ENCODE peak calls at places on chromosomes 11 and 22, in seven cellular contexts. Q, F, R, Y, B, W and M are unnamed samples.
A peak's percentile ranks its signal among the peaks of the same experiment; 100 is the strongest.

GRCh38 chr22:42007922-42008321 is 9.3 kb downstream of the WBP2NL start:
- DNase-seq in Y (no peak), F (no peak), Q (no peak), B (no peak), R (no peak), W (no peak), M (no peak)

GRCh38 chr11:103077553-103077952 is 14.4 kb downstream of the DCUN1D5 start:
- DNase-seq in Q (no peak), F (no peak), W (no peak), B (no peak), Y (no peak), R (no peak), M (no peak)

GRCh38 chr11:123302751-123303195 is 107.7 kb upstream of the CLMP start:
- DNase-seq in F (peak; percentile 72), Q (no peak), R (no peak), B (peak; percentile 5), Y (no peak), W (no peak), M (no peak)

GRCh38 chr11:15006139-15006759 is 34.1 kb upstream of the CALCA start:
- DNase-seq in W (no peak), B (peak; percentile 4), F (peak; percentile 53), R (no peak), Y (peak; percentile 10), Q (peak; percentile 3), M (no peak)

GRCh38 chr22:39292561-39293074 is 26.8 kb downstream of the RPL3 start:
- DNase-seq in W (peak; percentile 90), Y (peak; percentile 92), Q (no peak), F (peak; percentile 88), R (peak; percentile 96), B (peak; percentile 86), M (peak; percentile 94)

GRCh38 chr11:62689421-62690183 is at the start of gene LRRN4CL:
- DNase-seq in Y (no peak), W (peak; percentile 92), F (peak; percentile 88), R (no peak), B (peak; percentile 73), Q (peak; percentile 27), M (no peak)

GRCh38 chr11:36057372-36058045 is 113.6 kb downstream of the LDLRAD3 start:
- DNase-seq in Q (no peak), W (peak; percentile 72), B (no peak), F (no peak), Y (no peak), R (no peak), M (no peak)

GRCh38 chr11:412641-413119 is 2.1 kb downstream of the SIGIRR start:
- DNase-seq in R (no peak), W (peak; percentile 41), B (no peak), F (no peak), Y (no peak), Q (no peak), M (peak; percentile 28)

GRCh38 chr22:29030016-29030617 is 31.5 kb downstream of the C22orf31 start:
- DNase-seq in R (no peak), Y (no peak), W (no peak), Q (no peak), F (peak; percentile 21), B (peak; percentile 53), M (no peak)

GRCh38 chr11:65225284-65226102 is 36.3 kb upstream of the POLA2 start:
- DNase-seq in Y (no peak), R (peak; percentile 76), W (no peak), Q (peak; percentile 87), F (peak; percentile 18), B (peak; percentile 33), M (peak; percentile 38)

GRCh38 chr22:24414984-24415945 is 12.1 kb upstream of the ADORA2A start:
- DNase-seq in F (no peak), B (no peak), R (no peak), W (no peak), Y (no peak), Q (peak; percentile 25), M (no peak)

GRCh38 chr11:56545531-56545930 is 2.5 kb upstream of the OR5M11 start:
- DNase-seq in F (no peak), B (no peak), R (no peak), W (no peak), Y (no peak), Q (no peak), M (no peak)

GRCh38 chr11:19200410-19201201 is 1.2 kb downstream of the CSRP3 start:
- DNase-seq in F (peak; percentile 63), Q (no peak), B (peak; percentile 85), R (no peak), Y (peak; percentile 63), W (peak; percentile 60), M (no peak)

GRCh38 chr11:34303028-34303427 is 54.8 kb downstream of the ABTB2 start:
- DNase-seq in W (no peak), Q (no peak), F (no peak), R (no peak), Y (no peak), B (no peak), M (no peak)

GRCh38 chr22:45756558-45756957 is 84.9 kb downstream of the ATXN10 start:
- DNase-seq in Q (no peak), F (no peak), W (no peak), B (no peak), Y (no peak), R (no peak), M (no peak)

GRCh38 chr11:96234866-96235441 is 108.0 kb downstream of the MAML2 start:
- DNase-seq in R (no peak), Q (no peak), W (no peak), B (no peak), Y (no peak), F (peak; percentile 81), M (no peak)

GRCh38 chr22:22449819-22450218 is 58.7 kb downstream of the ZNF280B start:
- DNase-seq in B (no peak), F (no peak), W (no peak), Q (no peak), R (no peak), Y (no peak), M (no peak)

GRCh38 chr22:48886604-48887393 is 940.9 kb downstream of the BRD1 start:
- DNase-seq in R (no peak), Q (no peak), W (peak; percentile 30), F (no peak), Y (no peak), B (no peak), M (no peak)

GRCh38 chr11:63017306-63017974 is 1.8 kb upstream of the SLC22A8 start:
- DNase-seq in B (no peak), Y (no peak), W (no peak), F (no peak), Q (peak; percentile 89), R (no peak), M (no peak)

GRCh38 chr11:91717169-91717568 is 507.4 kb upstream of the FAT3 start:
- DNase-seq in F (no peak), B (no peak), R (no peak), Q (no peak), Y (no peak), W (no peak), M (no peak)

DNA sequence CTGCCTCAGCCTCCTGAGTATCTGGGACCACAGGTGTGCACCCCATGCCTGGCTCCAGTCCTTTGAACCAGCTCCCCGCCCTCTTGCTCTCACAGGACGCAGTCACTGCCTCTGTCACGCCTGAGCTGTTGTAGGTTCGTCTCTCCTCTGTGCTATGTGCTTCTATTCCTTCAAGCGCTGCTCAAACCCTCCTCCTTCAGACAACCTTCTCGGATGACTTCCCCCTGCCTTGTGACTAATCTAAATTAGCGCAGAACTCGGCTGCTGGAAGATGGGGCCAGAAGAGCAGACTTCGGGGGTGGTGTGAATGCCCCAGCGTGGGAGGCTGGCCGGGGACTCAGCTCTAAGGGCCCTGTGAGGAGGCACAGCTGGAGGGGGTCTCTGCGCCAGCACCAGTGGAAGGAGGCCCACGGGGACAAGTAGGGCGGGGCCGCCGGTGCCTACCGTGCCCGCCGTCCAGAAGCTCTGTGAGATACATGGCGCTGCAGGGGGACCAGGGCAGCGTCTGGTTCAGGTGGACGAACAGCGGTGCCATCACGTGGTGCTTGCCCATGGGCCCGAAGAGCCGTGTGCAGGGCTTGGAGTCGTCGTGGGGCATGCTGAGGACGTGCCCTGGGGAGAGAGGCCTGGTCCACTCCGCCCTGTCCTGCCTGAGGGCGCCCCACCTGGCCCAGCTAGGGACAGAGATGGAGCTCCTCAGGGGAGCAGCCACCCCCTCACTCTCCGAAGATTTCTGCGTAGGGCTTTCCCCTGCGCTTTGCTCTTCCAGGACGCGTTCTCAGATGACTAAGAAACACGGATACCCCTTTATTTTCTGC is 12.5 kb downstream of the ADAMTS8 start:
- DNase-seq in Y (peak; percentile 68), W (peak; percentile 28), R (no peak), B (no peak), F (no peak), Q (no peak), M (no peak)
- TF ChIP-seq CTCF in Y (no peak), W (no peak), R (no peak), B (no peak), F (no peak), Q (no peak), M (no peak)

GRCh38 chr11:75388386-75389275 is 10.7 kb upstream of the RPS3 start:
- DNase-seq in F (peak; percentile 69), R (peak; percentile 61), Y (no peak), B (peak; percentile 60), W (peak; percentile 76), Q (peak; percentile 85), M (peak; percentile 60)
- TF ChIP-seq CTCF in F (peak; percentile 91), R (peak; percentile 82), Y (peak; percentile 77), B (peak; percentile 82), W (peak; percentile 81), Q (peak; percentile 89), M (peak; percentile 81)

DNA sequence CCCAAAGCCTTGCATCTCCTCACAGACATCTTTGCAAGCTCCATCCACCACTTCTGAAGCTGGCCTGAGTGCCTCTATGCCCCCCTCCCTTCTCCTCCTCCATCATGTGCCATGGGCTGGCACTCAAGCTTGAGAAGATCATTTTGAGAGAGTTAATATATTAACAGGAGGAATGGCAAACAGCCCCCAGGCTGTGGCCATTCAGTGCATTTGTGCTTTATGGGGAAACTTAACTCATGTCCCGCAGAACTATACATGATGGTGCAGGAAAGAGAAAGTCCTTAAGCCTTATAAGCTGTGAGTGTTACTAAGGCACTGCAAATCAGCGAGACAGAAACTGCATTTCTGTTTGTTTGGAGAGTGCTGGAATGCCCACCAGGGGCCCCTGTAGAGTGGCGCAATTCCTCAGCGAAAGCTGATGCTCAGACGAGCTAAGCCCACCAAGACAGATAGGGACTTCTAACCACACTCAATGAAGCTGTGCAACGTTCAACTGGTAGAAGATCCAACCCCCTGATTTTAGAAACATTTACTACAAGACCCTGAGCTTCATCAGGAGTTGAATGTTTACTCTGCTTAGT is 26.8 kb upstream of the PHLDA2 start:
- DNase-seq in R (no peak), F (no peak), B (no peak), W (no peak), Q (no peak), Y (no peak), M (no peak)
- TF ChIP-seq CTCF in R (no peak), F (no peak), B (peak; percentile 30), W (no peak), Q (no peak), Y (peak; percentile 27), M (no peak)

DNA sequence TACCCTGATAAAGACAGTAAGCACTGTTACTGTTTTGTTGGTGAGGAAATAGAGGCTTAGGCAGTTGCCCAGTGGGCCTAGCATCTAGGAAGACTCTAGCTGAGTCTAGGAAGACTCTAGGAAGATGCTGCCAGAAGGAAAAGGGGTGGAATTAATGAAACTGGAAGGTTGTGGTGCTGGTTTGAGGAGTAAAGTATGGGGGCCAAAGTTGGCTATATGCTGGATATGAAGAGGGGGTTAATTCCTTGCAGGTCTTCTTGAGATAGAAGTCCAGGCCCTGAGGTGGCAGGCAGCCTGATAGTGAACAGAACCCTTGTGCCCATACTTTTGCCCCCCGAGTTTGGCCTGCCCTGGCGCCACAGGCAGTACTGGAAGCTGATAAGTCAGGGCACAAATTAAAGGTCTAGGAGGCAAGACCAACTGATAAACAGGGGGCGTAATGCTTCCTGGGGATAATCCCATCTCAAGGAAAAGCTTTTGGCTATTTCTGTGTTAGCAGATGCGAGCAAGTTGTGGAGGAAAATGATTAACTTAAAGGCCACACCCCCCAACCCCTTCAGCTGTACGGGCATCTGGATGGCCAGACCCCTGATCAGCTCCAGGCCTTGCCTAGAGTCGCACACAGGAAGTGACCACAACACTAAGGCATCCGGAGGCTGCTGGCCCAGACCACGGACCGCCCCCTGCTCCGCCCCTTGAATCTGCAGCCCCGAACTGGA is 3.1 kb downstream of the ILK start:
- DNase-seq in F (peak; percentile 87), R (peak; percentile 83), B (peak; percentile 84), W (peak; percentile 94), Y (peak; percentile 97), Q (peak; percentile 91), M (no peak)
- TF ChIP-seq CTCF in F (no peak), R (no peak), B (no peak), W (no peak), Y (no peak), Q (peak; percentile 14), M (no peak)